ENCODE peak calls at places on chromosomes 3 and 15, in seven cellular contexts. O, M, L, Z, D, X and T are unnamed samples. For H3K79me1, the result is how much of the 10 kb centered on the place peaks cover.

GRCh38 chr15:52730163-52730562 is 51.0 kb upstream of the ATOSA start:
- DNase-seq in O (peak), M (no peak), L (peak), Z (no peak), D (peak), X (no peak), T (peak)

GRCh38 chr15:75307778-75308390 is 25.2 kb downstream of the GOLGA6D start:
- DNase-seq in O (peak), M (peak), L (no peak), Z (peak), D (no peak), X (peak), T (peak)

GRCh38 chr3:174156200-174156599 is 702.9 kb upstream of the NAALADL2 start:
- DNase-seq in O (no peak), M (no peak), L (no peak), Z (no peak), D (no peak), X (no peak), T (no peak)

GRCh38 chr3:163196815-163197214 is 1700.2 kb downstream of the OTOL1 start:
- DNase-seq in O (no peak), M (no peak), L (no peak), Z (no peak), D (no peak), X (no peak), T (no peak)

GRCh38 chr3:112013058-112013783 is 14.5 kb downstream of the TAGLN3 start:
- DNase-seq in O (peak), M (peak), L (peak), Z (peak), D (peak), X (peak), T (peak)

GRCh38 chr3:88713233-88713691 is 394.2 kb upstream of the EPHA3 start:
- DNase-seq in O (no peak), M (no peak), L (peak), Z (no peak), D (no peak), X (no peak), T (no peak)

GRCh38 chr3:108838411-108838810 is 15.8 kb downstream of the TRAT1 start:
- DNase-seq in O (no peak), M (no peak), L (no peak), Z (no peak), D (no peak), X (no peak), T (no peak)

GRCh38 chr3:427128-427527 is 230.6 kb downstream of the CHL1 start:
- DNase-seq in O (no peak), M (no peak), L (no peak), Z (no peak), D (peak), X (no peak), T (no peak)

GRCh38 chr3:187274977-187275338 is 16.6 kb downstream of the MASP1 start:
- DNase-seq in O (peak), M (peak), L (no peak), Z (peak), D (no peak), X (peak), T (no peak)

GRCh38 chr3:58630081-58630709 is 36.4 kb downstream of the FAM3D start:
- DNase-seq in O (peak), M (peak), L (peak), Z (peak), D (peak), X (peak), T (peak)

GRCh38 chr3:182986021-182986420 is 5.7 kb upstream of the DCUN1D1 start:
- DNase-seq in O (no peak), M (no peak), L (no peak), Z (no peak), D (peak), X (no peak), T (no peak)

GRCh38 chr3:12458901-12459300 is 25.4 kb upstream of the TSEN2 start:
- DNase-seq in O (no peak), M (peak), L (no peak), Z (no peak), D (peak), X (no peak), T (no peak)

GRCh38 chr15:75416584-75416983 is 34.9 kb downstream of the SIN3A start:
- DNase-seq in O (no peak), M (no peak), L (no peak), Z (no peak), D (no peak), X (no peak), T (no peak)

GRCh38 chr15:68821190-68821897 is 649 bp upstream of the ANP32A start:
- DNase-seq in O (no peak), M (no peak), L (no peak), Z (peak), D (no peak), X (no peak), T (peak)

GRCh38 chr3:153785901-153786300 is 335.3 kb upstream of the ARHGEF26 start:
- DNase-seq in O (peak), M (peak), L (no peak), Z (no peak), D (no peak), X (no peak), T (no peak)

GRCh38 chr15:58504674-58505234 is 73.0 kb downstream of the LIPC start:
- DNase-seq in O (no peak), M (no peak), L (no peak), Z (no peak), D (no peak), X (no peak), T (no peak)

GRCh38 chr3:114043205-114043604 is 13.1 kb downstream of the CCDC191 start:
- DNase-seq in O (no peak), M (no peak), L (no peak), Z (no peak), D (no peak), X (no peak), T (no peak)

GRCh38 chr3:158859362-158859761 is 57.5 kb downstream of the MFSD1 start:
- DNase-seq in O (no peak), M (no peak), L (no peak), Z (no peak), D (no peak), X (no peak), T (no peak)

GRCh38 chr3:195421410-195421809 is 21.4 kb downstream of the ACAP2 start:
- DNase-seq in O (no peak), M (no peak), L (peak), Z (no peak), D (no peak), X (no peak), T (no peak)

GRCh38 chr3:11185564-11186317 is 31.4 kb downstream of the HRH1 start:
- DNase-seq in O (no peak), M (no peak), L (peak), Z (no peak), D (no peak), X (no peak), T (peak)

GRCh38 chr15:58039260-58040035 is 26.1 kb downstream of the ALDH1A2 start:
- DNase-seq in O (no peak), M (no peak), L (no peak), Z (no peak), D (no peak), X (no peak), T (no peak)

GRCh38 chr3:14439501-14440167 is 37.2 kb downstream of the SLC6A6 start:
- DNase-seq in O (no peak), M (no peak), L (peak), Z (no peak), D (peak), X (no peak), T (no peak)

GRCh38 chr15:48463366-48463880 is 132.2 kb downstream of the DUT start:
- DNase-seq in O (no peak), M (no peak), L (no peak), Z (no peak), D (no peak), X (no peak), T (no peak)

GRCh38 chr3:192042116-192042515 is 581.2 kb downstream of the PYDC2 start:
- DNase-seq in O (no peak), M (no peak), L (no peak), Z (no peak), D (no peak), X (no peak), T (no peak)

GRCh38 chr3:21801631-21802030 is 50.6 kb upstream of the ZNF385D start:
- DNase-seq in O (no peak), M (no peak), L (no peak), Z (no peak), D (no peak), X (no peak), T (no peak)

GRCh38 chr15:99487337-99487730 is 78.5 kb upstream of the MEF2A start:
- DNase-seq in O (no peak), M (no peak), L (no peak), Z (no peak), D (no peak), X (no peak), T (peak)

GRCh38 chr15:57680021-57680420 is 26.5 kb upstream of the POLR2M start:
- DNase-seq in O (no peak), M (no peak), L (peak), Z (no peak), D (no peak), X (no peak), T (peak)

GRCh38 chr15:46265664-46266063 is 630.8 kb downstream of the SQOR start:
- DNase-seq in O (peak), M (no peak), L (no peak), Z (no peak), D (peak), X (no peak), T (no peak)

GRCh38 chr3:38493019-38493418 is 3.1 kb upstream of the EXOG start:
- DNase-seq in O (no peak), M (no peak), L (peak), Z (no peak), D (no peak), X (no peak), T (peak)

GRCh38 chr3:45182915-45183881 is 37.0 kb upstream of the CDCP1 start:
- DNase-seq in O (peak), M (peak), L (peak), Z (no peak), D (peak), X (no peak), T (peak)

GRCh38 chr15:21262851-21263400 is 177.4 kb downstream of the POTEB3 start:
- DNase-seq in O (peak), M (no peak), L (no peak), Z (no peak), D (no peak), X (no peak), T (no peak)

GRCh38 chr3:109275702-109276293 is 40.5 kb downstream of the DPPA2 start:
- DNase-seq in O (peak), M (peak), L (peak), Z (peak), D (peak), X (peak), T (peak)

GRCh38 chr3:187006884-187007630 is 76.7 kb downstream of the ST6GAL1 start:
- DNase-seq in O (no peak), M (no peak), L (peak), Z (no peak), D (no peak), X (no peak), T (peak)

GRCh38 chr3:149702691-149703426 is 45.0 kb upstream of the WWTR1 start:
- DNase-seq in O (no peak), M (no peak), L (peak), Z (no peak), D (no peak), X (no peak), T (peak)

GRCh38 chr15:38058596-38059075 is 124.2 kb downstream of the TMCO5A start:
- DNase-seq in O (no peak), M (peak), L (peak), Z (no peak), D (no peak), X (no peak), T (peak)

GRCh38 chr15:78440375-78441373 is 2.7 kb downstream of the IREB2 start:
- DNase-seq in O (no peak), M (no peak), L (no peak), Z (no peak), D (no peak), X (no peak), T (no peak)

GRCh38 chr15:19944261-19944888 is 597.2 kb downstream of the GOLGA6L6 start:
- DNase-seq in O (no peak), M (no peak), L (no peak), Z (no peak), D (no peak), X (no peak), T (no peak)

GRCh38 chr15:68211656-68212320 is 6.7 kb upstream of the CALML4 start:
- DNase-seq in O (no peak), M (no peak), L (no peak), Z (no peak), D (no peak), X (no peak), T (no peak)

GRCh38 chr3:25384471-25384870 is 43.6 kb upstream of the RARB start:
- DNase-seq in O (no peak), M (no peak), L (no peak), Z (no peak), D (no peak), X (no peak), T (no peak)
- H2AK5ac ChIP-seq in O (no peak), M (no peak), L (no peak), Z (no peak), D (no peak), X (no peak), T (no peak)

DNA sequence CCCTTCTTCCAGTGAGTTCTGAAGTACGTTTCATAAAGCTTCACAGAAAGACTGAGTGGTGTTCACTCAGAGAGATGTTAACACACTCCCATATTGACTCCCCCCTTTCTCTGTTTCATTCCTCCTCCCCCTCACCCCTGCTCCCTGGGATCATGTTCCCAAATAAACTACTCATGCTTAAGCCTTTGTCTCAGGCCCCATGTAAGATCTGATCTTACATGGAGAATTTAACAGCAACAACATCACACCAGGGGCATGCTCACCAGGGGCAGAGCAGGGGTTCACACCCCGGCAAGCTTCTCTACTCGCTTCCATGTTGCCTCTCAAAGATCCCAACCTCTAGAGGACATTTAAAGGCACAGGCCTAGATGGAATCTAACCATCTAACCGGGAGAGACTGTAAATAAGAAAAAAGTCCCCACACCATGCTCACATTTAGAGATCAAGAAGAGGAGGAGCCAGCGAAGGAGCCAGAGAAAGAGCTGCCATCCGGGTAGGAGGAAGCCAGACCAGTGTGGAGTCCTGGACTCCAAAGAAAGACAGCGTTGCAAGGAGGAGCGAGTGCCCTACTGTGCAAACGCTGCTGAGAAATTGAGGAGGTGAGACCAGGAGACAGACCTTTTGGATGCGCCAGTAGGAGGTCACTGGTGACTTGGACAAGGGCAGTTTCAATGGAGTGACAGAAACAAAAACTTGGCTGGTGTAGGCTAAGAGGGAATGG is 21.4 kb upstream of the SRP14 start:
- DNase-seq in O (no peak), M (no peak), L (no peak), Z (no peak), D (no peak), X (no peak), T (no peak)
- H3K4ac ChIP-seq in O (no peak), M (no peak), L (peak), Z (no peak), D (no peak), X (no peak), T (no peak)

GRCh38 chr15:83734487-83734886 is 80.6 kb downstream of the ADAMTSL3 start:
- DNase-seq in O (peak), M (peak), L (no peak), Z (no peak), D (peak), X (no peak), T (no peak)
- H3K79me1 ChIP-seq in O (under half), M (under half), L (under half), Z (under half), D (under half), X (under half), T (under half)

DNA sequence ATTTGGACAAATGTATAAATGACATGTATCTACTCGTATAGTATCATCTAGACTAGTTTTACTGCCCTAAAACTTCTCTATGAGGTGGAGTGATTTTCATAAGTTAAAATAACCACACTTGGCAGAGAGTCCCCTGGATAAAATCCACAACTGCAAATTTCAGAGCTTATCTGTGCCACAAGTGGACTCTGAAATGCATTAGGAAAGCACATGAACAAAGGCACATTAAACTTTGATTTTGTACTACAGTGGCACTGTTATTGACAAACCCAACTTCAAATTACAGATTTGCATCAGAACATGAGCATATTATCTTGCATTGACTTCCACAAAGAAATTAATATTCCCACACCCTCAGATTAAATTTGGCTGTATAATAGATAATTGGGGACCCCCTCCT is 58.1 kb upstream of the EIF5A2 start:
- DNase-seq in O (no peak), M (no peak), L (no peak), Z (no peak), D (no peak), X (no peak), T (no peak)
- H2AK5ac ChIP-seq in O (no peak), M (no peak), L (no peak), Z (no peak), D (no peak), X (no peak), T (no peak)

DNA sequence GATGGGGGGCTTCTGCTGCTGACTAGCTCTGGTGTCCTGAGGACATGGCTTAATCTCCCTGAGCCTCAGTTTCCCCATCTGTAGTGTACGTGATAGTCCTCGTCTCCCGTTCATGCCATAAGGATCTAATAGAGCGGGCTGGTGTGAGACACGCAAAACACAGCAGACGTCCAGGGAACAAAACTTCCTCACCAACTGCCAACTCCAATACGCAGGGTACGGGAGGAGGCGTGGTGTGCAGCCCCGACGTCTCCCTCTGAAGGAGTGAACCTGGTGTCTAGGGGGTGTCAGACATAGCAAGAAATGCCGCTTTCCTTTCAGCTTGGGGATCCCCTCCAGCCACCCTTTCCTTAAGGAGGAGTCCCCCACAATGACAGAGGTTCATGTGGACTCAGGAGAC is 55.0 kb downstream of the SMAD6 start:
- DNase-seq in O (no peak), M (no peak), L (no peak), Z (no peak), D (no peak), X (no peak), T (no peak)
- H3K4ac ChIP-seq in O (no peak), M (no peak), L (no peak), Z (no peak), D (peak), X (no peak), T (no peak)

DNA sequence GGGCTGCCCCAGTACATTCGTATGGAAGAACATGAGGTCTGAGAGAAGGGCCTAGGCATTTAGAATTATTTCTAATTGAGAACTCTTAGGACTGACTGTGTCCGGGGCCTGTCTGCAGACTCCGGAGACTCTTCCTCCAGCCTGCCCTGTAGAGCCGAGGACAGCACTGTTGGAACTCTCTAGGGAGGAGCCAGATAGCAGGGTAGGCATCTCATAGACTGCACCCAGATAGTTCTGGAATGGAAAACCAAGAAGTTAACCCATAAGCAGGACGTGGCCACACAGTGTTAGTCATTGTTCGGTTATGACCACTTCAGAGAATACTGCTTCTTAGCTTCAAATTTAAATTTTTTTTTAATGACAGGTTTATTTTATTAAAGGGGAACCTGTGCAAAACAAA is 59.5 kb downstream of the SNRK start:
- DNase-seq in O (no peak), M (no peak), L (peak), Z (no peak), D (no peak), X (no peak), T (no peak)
- H3K79me1 ChIP-seq in O (under half), M (under half), L (under half), Z (under half), D (under half), X (under half), T (under half)

GRCh38 chr15:64153480-64154367 is 2.2 kb downstream of the SNX22 start:
- DNase-seq in O (peak), M (peak), L (peak), Z (peak), D (peak), X (peak), T (peak)

GRCh38 chr15:64155802-64156651 is 4.5 kb downstream of the SNX22 start:
- DNase-seq in O (no peak), M (no peak), L (no peak), Z (no peak), D (no peak), X (no peak), T (no peak)

GRCh38 chr15:64156652-64157331 is 5.3 kb downstream of the SNX22 start:
- DNase-seq in O (no peak), M (peak), L (no peak), Z (no peak), D (no peak), X (no peak), T (no peak)

GRCh38 chr15:64158363-64159134 is 4.3 kb downstream of the PPIB start:
- DNase-seq in O (peak), M (no peak), L (no peak), Z (no peak), D (no peak), X (no peak), T (no peak)

DNA sequence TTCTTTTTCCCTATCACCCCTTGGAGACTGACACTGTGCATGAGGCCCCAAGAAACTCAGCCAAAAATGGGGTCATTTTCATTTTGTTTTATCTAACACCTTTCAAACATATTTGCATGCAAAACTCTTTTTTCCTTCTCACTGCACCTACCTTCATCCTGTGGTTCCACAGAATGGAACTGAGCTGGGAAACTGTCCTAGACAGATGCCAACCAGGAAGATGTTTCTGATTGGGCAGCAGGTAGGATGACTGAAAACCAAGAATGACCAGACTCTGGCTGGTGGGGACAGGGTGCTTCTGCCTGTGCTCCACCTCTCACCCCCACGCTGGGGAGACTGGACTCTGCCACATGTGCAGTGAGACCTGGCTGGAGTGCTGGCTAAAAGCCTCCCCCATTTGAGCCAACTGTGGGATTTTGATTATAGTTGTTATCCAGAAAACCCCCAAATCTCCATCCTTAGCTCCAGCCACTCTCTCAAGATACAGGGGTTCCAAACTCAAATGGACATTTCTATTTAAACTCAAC is 5.2 kb downstream of the PPIB start:
- DNase-seq in O (no peak), M (no peak), L (no peak), Z (no peak), D (no peak), X (no peak), T (no peak)
- H2AK5ac ChIP-seq in O (no peak), M (no peak), L (no peak), Z (no peak), D (no peak), X (no peak), T (no peak)

GRCh38 chr15:71167445-71168162 is 52.3 kb downstream of the THSD4 start:
- DNase-seq in O (no peak), M (no peak), L (no peak), Z (no peak), D (no peak), X (no peak), T (no peak)
- H3K4ac ChIP-seq in O (no peak), M (no peak), L (no peak), Z (no peak), D (no peak), X (no peak), T (no peak)